ENCODE peak calls at places on chromosomes 16 and 17, in five cellular contexts. One of them, this sample, is unnamed.
A peak's percentile ranks its signal among the peaks of the same experiment; 100 is the strongest.

GRCh38 chr16:28110479-28110878 is 47.0 kb upstream of the GSG1L start:
- ATAC-seq in stimulated activated naive B cell treated with anti-CD40 and anti-IgM and Interleukin-4, amounts not matched to agents 10 μg/mL and 1 μg/mL and 100 μg/mL, for 72 hours: no peak
- ATAC-seq in activated T-cell treated with anti-CD3 and anti-CD28 coated beads, Interleukin-2, amount 50 U/mL, for 72 hours: no peak
- ATAC-seq in heart right ventricle: no peak
- ATAC-seq in foreskin keratinocyte: no peak
- ATAC-seq in this sample: no peak

GRCh38 chr16:72467157-72467759 is 295.3 kb upstream of the PMFBP1 start:
- ATAC-seq in heart right ventricle: no peak
- ATAC-seq in stimulated activated naive B cell treated with anti-CD40 and anti-IgM and Interleukin-4, amounts not matched to agents 10 μg/mL and 1 μg/mL and 100 μg/mL, for 72 hours: peak; percentile 45
- ATAC-seq in activated T-cell treated with anti-CD3 and anti-CD28 coated beads, Interleukin-2, amount 50 U/mL, for 72 hours: no peak
- ATAC-seq in foreskin keratinocyte: peak; percentile 69
- ATAC-seq in this sample: no peak

GRCh38 chr16:55144656-55145055 is 179.3 kb upstream of the IRX6 start:
- ATAC-seq in foreskin keratinocyte: no peak
- ATAC-seq in stimulated activated naive B cell treated with anti-CD40 and anti-IgM and Interleukin-4, amounts not matched to agents 10 μg/mL and 1 μg/mL and 100 μg/mL, for 72 hours: no peak
- ATAC-seq in activated T-cell treated with anti-CD3 and anti-CD28 coated beads, Interleukin-2, amount 50 U/mL, for 72 hours: no peak
- ATAC-seq in heart right ventricle: no peak
- ATAC-seq in this sample: no peak

GRCh38 chr17:31469959-31470358 is 78.5 kb downstream of the RAB11FIP4 start:
- ATAC-seq in activated T-cell treated with anti-CD3 and anti-CD28 coated beads, Interleukin-2, amount 50 U/mL, for 72 hours: peak; percentile 38
- ATAC-seq in foreskin keratinocyte: no peak
- ATAC-seq in heart right ventricle: no peak
- ATAC-seq in stimulated activated naive B cell treated with anti-CD40 and anti-IgM and Interleukin-4, amounts not matched to agents 10 μg/mL and 1 μg/mL and 100 μg/mL, for 72 hours: peak; percentile 54
- ATAC-seq in this sample: no peak

GRCh38 chr17:77253611-77254051 is 112.9 kb downstream of the SEC14L1 start:
- ATAC-seq in foreskin keratinocyte: no peak
- ATAC-seq in heart right ventricle: no peak
- ATAC-seq in activated T-cell treated with anti-CD3 and anti-CD28 coated beads, Interleukin-2, amount 50 U/mL, for 72 hours: no peak
- ATAC-seq in stimulated activated naive B cell treated with anti-CD40 and anti-IgM and Interleukin-4, amounts not matched to agents 10 μg/mL and 1 μg/mL and 100 μg/mL, for 72 hours: no peak
- ATAC-seq in this sample: no peak

GRCh38 chr17:5978496-5978895 is 91.7 kb upstream of the WSCD1 start:
- ATAC-seq in stimulated activated naive B cell treated with anti-CD40 and anti-IgM and Interleukin-4, amounts not matched to agents 10 μg/mL and 1 μg/mL and 100 μg/mL, for 72 hours: no peak
- ATAC-seq in foreskin keratinocyte: no peak
- ATAC-seq in activated T-cell treated with anti-CD3 and anti-CD28 coated beads, Interleukin-2, amount 50 U/mL, for 72 hours: no peak
- ATAC-seq in heart right ventricle: no peak
- ATAC-seq in this sample: no peak

GRCh38 chr17:3907483-3908216 is 8.6 kb downstream of the P2RX1 start:
- ATAC-seq in heart right ventricle: no peak
- ATAC-seq in foreskin keratinocyte: no peak
- ATAC-seq in activated T-cell treated with anti-CD3 and anti-CD28 coated beads, Interleukin-2, amount 50 U/mL, for 72 hours: no peak
- ATAC-seq in stimulated activated naive B cell treated with anti-CD40 and anti-IgM and Interleukin-4, amounts not matched to agents 10 μg/mL and 1 μg/mL and 100 μg/mL, for 72 hours: no peak
- ATAC-seq in this sample: no peak

GRCh38 chr16:74868501-74868900 is 93.9 kb upstream of the FA2H start:
- ATAC-seq in activated T-cell treated with anti-CD3 and anti-CD28 coated beads, Interleukin-2, amount 50 U/mL, for 72 hours: peak; percentile 67
- ATAC-seq in foreskin keratinocyte: peak; percentile 75
- ATAC-seq in heart right ventricle: peak; percentile 95
- ATAC-seq in stimulated activated naive B cell treated with anti-CD40 and anti-IgM and Interleukin-4, amounts not matched to agents 10 μg/mL and 1 μg/mL and 100 μg/mL, for 72 hours: no peak
- ATAC-seq in this sample: no peak

GRCh38 chr16:89811321-89811720 is 5.1 kb downstream of the FANCA start:
- ATAC-seq in heart right ventricle: no peak
- ATAC-seq in activated T-cell treated with anti-CD3 and anti-CD28 coated beads, Interleukin-2, amount 50 U/mL, for 72 hours: no peak
- ATAC-seq in stimulated activated naive B cell treated with anti-CD40 and anti-IgM and Interleukin-4, amounts not matched to agents 10 μg/mL and 1 μg/mL and 100 μg/mL, for 72 hours: peak; percentile 42
- ATAC-seq in foreskin keratinocyte: no peak
- ATAC-seq in this sample: no peak

GRCh38 chr16:11543676-11544393 is 42.9 kb downstream of the LITAF start:
- ATAC-seq in heart right ventricle: no peak
- ATAC-seq in foreskin keratinocyte: no peak
- ATAC-seq in stimulated activated naive B cell treated with anti-CD40 and anti-IgM and Interleukin-4, amounts not matched to agents 10 μg/mL and 1 μg/mL and 100 μg/mL, for 72 hours: no peak
- ATAC-seq in activated T-cell treated with anti-CD3 and anti-CD28 coated beads, Interleukin-2, amount 50 U/mL, for 72 hours: no peak
- ATAC-seq in this sample: no peak